ENCODE peak calls at places on chromosomes 6 and 20, in four cellular contexts. I, R, Q and F are unnamed samples. For H3K4me1, the result is how much of the 10 kb centered on the place peaks cover.

GRCh38 chr6:122484760-122485159 is 13.2 kb upstream of the SERINC1 start:
- DNase-seq in Q (no peak), R (no peak), I (no peak), F (no peak)

GRCh38 chr6:161135695-161136591 is 137.9 kb downstream of the AGPAT4 start:
- DNase-seq in I (no peak), R (no peak), Q (no peak), F (no peak)

GRCh38 chr6:56938634-56939294 is 16.1 kb upstream of the BEND6 start:
- DNase-seq in I (no peak), R (peak), Q (no peak), F (no peak)

GRCh38 chr20:49892260-49893216 is 22.8 kb downstream of the SPATA2 start:
- DNase-seq in I (no peak), Q (no peak), R (no peak), F (no peak)

GRCh38 chr6:24788031-24788665 is 10.6 kb downstream of the ARMH2 start:
- DNase-seq in Q (no peak), I (no peak), R (peak), F (no peak)

GRCh38 chr6:1463751-1464397 is 74.5 kb downstream of the FOXF2 start:
- DNase-seq in I (no peak), R (no peak), Q (no peak), F (no peak)

GRCh38 chr20:10448270-10449156 is 13.4 kb downstream of the SLX4IP start:
- DNase-seq in R (peak), Q (no peak), I (no peak), F (no peak)

GRCh38 chr6:142014515-142014914 is 118.2 kb upstream of the GJE1 start:
- DNase-seq in Q (no peak), I (no peak), R (peak), F (no peak)

GRCh38 chr6:138586638-138587037 is 87.3 kb upstream of the NHSL1 start:
- DNase-seq in I (no peak), R (no peak), Q (no peak), F (no peak)

GRCh38 chr20:17655286-17655651 is 26.8 kb downstream of the RRBP1 start:
- DNase-seq in Q (no peak), I (peak), R (no peak), F (no peak)

GRCh38 chr6:166713608-166714510 is 86.8 kb upstream of the RPS6KA2 start:
- DNase-seq in Q (no peak), I (no peak), R (no peak), F (no peak)

GRCh38 chr6:111552999-111553398 is 52.7 kb downstream of the TRAF3IP2 start:
- DNase-seq in Q (no peak), R (no peak), I (no peak), F (no peak)

GRCh38 chr6:101716387-101716786 is 322.9 kb downstream of the GRIK2 start:
- DNase-seq in R (no peak), I (no peak), Q (no peak), F (no peak)

GRCh38 chr6:38180586-38180985 is 361.1 kb downstream of the ZFAND3 start:
- DNase-seq in I (no peak), Q (no peak), R (no peak), F (no peak)

GRCh38 chr20:36153204-36153603 is 1.3 kb upstream of the EPB41L1 start:
- DNase-seq in I (no peak), R (no peak), Q (no peak), F (no peak)

GRCh38 chr6:134750669-134751068 is 199.2 kb downstream of the ALDH8A1 start:
- DNase-seq in Q (no peak), I (no peak), R (peak), F (no peak)

GRCh38 chr6:113825776-113826175 is 31.4 kb upstream of the MARCKS start:
- DNase-seq in Q (peak), R (peak), I (peak), F (peak)

GRCh38 chr20:31568041-31568731 is 36.9 kb upstream of the ID1 start:
- DNase-seq in Q (no peak), I (no peak), R (peak), F (no peak)

DNA sequence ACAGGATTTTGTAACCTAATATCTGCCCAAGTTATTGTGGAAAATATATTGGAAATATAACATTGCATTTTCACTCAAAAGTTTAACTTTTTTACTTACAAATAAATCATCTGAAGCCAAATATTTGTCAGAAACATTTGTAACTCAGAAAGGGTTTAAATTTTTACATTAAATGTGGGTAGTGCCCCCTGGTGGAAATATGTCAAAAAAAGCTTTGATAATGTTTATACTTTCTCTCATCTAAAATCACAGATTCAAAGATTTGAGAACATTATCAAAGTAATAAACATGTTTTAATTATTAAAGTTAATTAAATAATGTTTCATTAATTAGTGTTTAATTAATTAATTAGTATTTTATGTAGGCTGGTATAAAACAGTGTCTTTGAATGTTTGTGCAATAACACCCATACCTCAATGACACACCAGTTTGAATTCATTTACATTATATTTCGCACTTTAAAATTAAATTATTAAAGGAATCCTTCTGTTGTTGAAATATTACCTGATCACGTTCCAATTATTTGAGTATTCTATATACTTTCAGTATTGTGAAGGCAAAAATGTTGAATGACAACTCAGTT is 320.1 kb upstream of the FKBP1C start:
- DNase-seq in Q (no peak), R (no peak), I (peak), F (no peak)
- TF ChIP-seq CTCF in Q (peak), R (peak), I (peak), F (no peak)

GRCh38 chr6:156848123-156848522 is 70.9 kb downstream of the ARID1B start:
- DNase-seq in Q (no peak), R (no peak), I (no peak), F (no peak)
- H3K4me1 ChIP-seq in Q (under half), R (under half), I (under half), F (under half)

DNA sequence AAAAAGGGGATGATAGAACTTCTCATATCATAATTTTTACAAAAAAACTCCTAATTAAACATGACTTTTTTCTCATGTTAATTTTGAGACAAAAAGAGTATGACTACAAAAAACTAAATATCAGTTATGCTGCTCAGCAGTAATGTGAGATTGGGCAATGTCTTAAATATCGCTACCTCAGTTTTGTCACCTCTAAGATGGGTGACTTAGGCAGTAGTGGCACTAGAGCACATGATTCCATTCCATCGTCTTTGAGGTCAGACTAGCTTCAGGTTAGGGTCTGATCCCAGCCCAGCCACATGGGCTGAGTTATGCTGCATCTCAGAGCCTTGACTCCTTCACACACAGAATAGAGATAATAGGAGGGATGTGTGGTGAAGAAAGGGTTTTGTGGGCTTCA is 11.0 kb downstream of the DCBLD1 start:
- DNase-seq in R (no peak), Q (no peak), I (no peak), F (no peak)
- H3K4me3 ChIP-seq in R (no peak), Q (no peak), I (no peak), F (no peak)

DNA sequence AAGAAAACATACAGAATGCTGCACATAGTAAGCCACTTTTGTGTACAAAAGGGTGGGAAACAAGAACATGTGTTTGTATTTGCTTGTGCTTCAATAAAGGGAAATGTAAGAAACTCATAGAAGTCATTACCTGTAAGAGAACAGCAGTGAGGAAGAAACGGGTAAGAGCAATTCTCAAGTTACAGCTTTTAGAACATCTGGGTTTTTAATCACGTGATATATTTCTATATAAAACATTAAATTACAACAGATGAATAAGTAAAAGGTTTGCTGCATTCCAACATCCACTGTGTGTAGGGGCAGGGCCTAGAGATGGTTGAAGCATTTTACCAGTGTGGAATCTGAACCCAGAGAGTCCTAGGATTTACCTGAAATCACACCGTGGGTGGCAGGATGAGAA is 36.6 kb upstream of the FAM50B start:
- DNase-seq in R (no peak), Q (no peak), I (no peak), F (no peak)
- TF ChIP-seq CTCF in R (no peak), Q (no peak), I (no peak), F (no peak)

GRCh38 chr20:63854069-63854765 is 7.1 kb upstream of the ABHD16B start:
- DNase-seq in I (peak), R (no peak), Q (peak), F (no peak)

GRCh38 chr20:63857751-63858392 is 3.4 kb upstream of the ABHD16B start:
- DNase-seq in R (no peak), I (peak), Q (no peak), F (no peak)

GRCh38 chr20:63855363-63856110 is 5.8 kb upstream of the ABHD16B start:
- DNase-seq in R (no peak), I (peak), Q (no peak), F (no peak)

GRCh38 chr20:63856111-63856511 is 5.2 kb upstream of the ABHD16B start:
- DNase-seq in I (no peak), R (no peak), Q (no peak), F (no peak)

GRCh38 chr20:63854766-63855362 is 6.4 kb upstream of the ABHD16B start:
- DNase-seq in Q (no peak), I (peak), R (no peak), F (no peak)
- H3K4me1 ChIP-seq in Q (under half), I (under half), R (under half), F (under half)

GRCh38 chr6:118876814-118877213 is 17.1 kb upstream of the ASF1A start:
- DNase-seq in R (peak), I (no peak), Q (no peak), F (no peak)

GRCh38 chr6:118882314-118882905 is 11.5 kb upstream of the ASF1A start:
- DNase-seq in Q (no peak), R (no peak), I (no peak), F (no peak)

GRCh38 chr6:118886641-118887040 is 7.3 kb upstream of the ASF1A start:
- DNase-seq in I (no peak), Q (no peak), R (no peak), F (no peak)

GRCh38 chr6:118877806-118878205 is 16.1 kb upstream of the ASF1A start:
- DNase-seq in Q (no peak), R (no peak), I (no peak), F (no peak)

GRCh38 chr6:118881440-118882313 is 12.3 kb upstream of the ASF1A start:
- DNase-seq in R (no peak), Q (no peak), I (no peak), F (no peak)
- H3K4me3 ChIP-seq in R (no peak), Q (no peak), I (no peak), F (no peak)

DNA sequence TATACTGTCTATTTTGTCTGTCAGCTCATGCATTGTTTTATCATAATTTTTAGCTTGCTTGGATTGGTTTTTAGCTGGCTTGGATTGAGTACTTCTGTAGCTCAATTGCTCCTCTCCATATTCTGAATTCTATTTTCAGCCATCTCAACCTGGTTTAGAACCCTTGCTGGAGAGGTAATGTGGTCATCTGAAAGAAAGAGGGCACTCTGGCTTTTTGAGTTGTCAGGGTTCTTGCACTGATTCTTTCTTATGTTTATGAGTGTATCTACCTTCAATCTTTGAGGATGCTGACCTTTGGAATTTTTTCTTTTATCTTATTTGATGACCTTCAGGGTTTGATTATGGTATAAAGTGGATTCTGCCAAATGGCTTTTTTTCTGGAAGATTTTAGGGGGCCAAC is 632.7 kb upstream of the ID4 start:
- DNase-seq in R (no peak), I (no peak), Q (no peak), F (no peak)
- TF ChIP-seq CTCF in R (no peak), I (no peak), Q (no peak), F (no peak)

GRCh38 chr20:33687370-33687915 is 1.3 kb upstream of the E2F1 start:
- DNase-seq in I (no peak), Q (no peak), R (no peak), F (no peak)
- H3K4me1 ChIP-seq in I (under half), Q (under half), R (under half), F (under half)

GRCh38 chr6:27400877-27401642 is 12.5 kb downstream of the ZNF391 start:
- DNase-seq in I (no peak), R (no peak), Q (no peak), F (no peak)
- H3K4me3 ChIP-seq in I (no peak), R (no peak), Q (no peak), F (no peak)